ENCODE peak calls at places on chromosome 17, in seven cellular contexts. C is psoas muscle, G is Calu3, V is fibroblast of pulmonary artery, Y is PC-3, F is transverse colon, H is NB4. T is an unnamed sample.

GRCh38 chr17:17505610-17506171 is 9.5 kb upstream of the RASD1 start:
- DNase-seq in F (no peak), Y (no peak), C (peak), H (no peak), G (no peak), V (no peak), T (no peak)

GRCh38 chr17:7572588-7573323 is 6.7 kb upstream of the CD68 start:
- DNase-seq in Y (peak), G (peak), C (peak), H (peak), F (peak), V (peak), T (peak)

GRCh38 chr17:59848778-59849177 is 44.0 kb downstream of the TUBD1 start:
- DNase-seq in V (peak), C (peak), F (peak), Y (peak), G (peak), H (peak), T (peak)

GRCh38 chr17:82693168-82693867 is 5.2 kb downstream of the RAB40B start:
- DNase-seq in V (no peak), C (peak), Y (no peak), F (no peak), H (no peak), G (no peak), T (no peak)

GRCh38 chr17:42342242-42343008 is 45.8 kb downstream of the STAT3 start:
- DNase-seq in Y (no peak), H (peak), F (no peak), G (no peak), V (no peak), C (no peak), T (no peak)

GRCh38 chr17:8680402-8680801 is 49.9 kb upstream of the MYH10 start:
- DNase-seq in G (no peak), V (no peak), Y (no peak), F (no peak), H (no peak), C (no peak), T (no peak)

GRCh38 chr17:82587234-82588086 is 60.8 kb downstream of the WDR45B start:
- DNase-seq in V (no peak), F (no peak), H (peak), Y (no peak), G (no peak), C (no peak), T (no peak)

GRCh38 chr17:29563816-29564215 is 3.0 kb downstream of the ABHD15 start:
- DNase-seq in Y (no peak), G (no peak), C (no peak), H (no peak), V (no peak), F (no peak), T (no peak)

GRCh38 chr17:41406205-41406604 is 8.8 kb upstream of the KRT31 start:
- DNase-seq in H (no peak), V (no peak), G (peak), F (no peak), C (no peak), Y (peak), T (no peak)

GRCh38 chr17:81898885-81899284 is 3.2 kb upstream of the NPB start:
- DNase-seq in V (no peak), Y (no peak), H (no peak), F (no peak), C (no peak), G (no peak), T (no peak)

GRCh38 chr17:76419576-76420245 is 33.2 kb downstream of the UBE2O start:
- DNase-seq in V (no peak), G (no peak), F (no peak), H (no peak), C (no peak), Y (no peak), T (no peak)

GRCh38 chr17:19331553-19332245 is 30.8 kb downstream of the B9D1 start:
- DNase-seq in H (no peak), F (no peak), G (no peak), C (no peak), Y (no peak), V (no peak), T (no peak)

GRCh38 chr17:82299452-82299851 is 18.0 kb downstream of the CD7 start:
- DNase-seq in V (no peak), H (no peak), F (no peak), Y (no peak), G (no peak), C (no peak), T (no peak)

GRCh38 chr17:76382803-76383644 is 1.4 kb upstream of the SPHK1 start:
- DNase-seq in Y (peak), G (peak), H (peak), F (peak), C (no peak), V (peak), T (peak)

GRCh38 chr17:31524926-31525800 is 133.7 kb downstream of the RAB11FIP4 start:
- DNase-seq in G (peak), Y (peak), V (peak), C (peak), H (peak), F (peak), T (peak)

GRCh38 chr17:31527606-31528005 is 136.1 kb downstream of the RAB11FIP4 start:
- DNase-seq in V (peak), Y (no peak), G (no peak), F (no peak), H (no peak), C (no peak), T (no peak)

GRCh38 chr17:31528291-31528874 is 136.9 kb downstream of the RAB11FIP4 start:
- DNase-seq in V (no peak), Y (no peak), F (no peak), C (no peak), G (no peak), H (no peak), T (no peak)

GRCh38 chr17:31523862-31524730 is 132.6 kb downstream of the RAB11FIP4 start:
- DNase-seq in C (no peak), Y (no peak), H (no peak), G (no peak), V (no peak), F (no peak), T (no peak)

GRCh38 chr17:31525801-31526549 is 134.5 kb downstream of the RAB11FIP4 start:
- DNase-seq in V (no peak), Y (peak), G (peak), F (no peak), H (no peak), C (no peak), T (no peak)
- TF ChIP-seq CTCF in V (peak), Y (peak), G (no peak), F (no peak), H (no peak), C (no peak), T (no peak)

DNA sequence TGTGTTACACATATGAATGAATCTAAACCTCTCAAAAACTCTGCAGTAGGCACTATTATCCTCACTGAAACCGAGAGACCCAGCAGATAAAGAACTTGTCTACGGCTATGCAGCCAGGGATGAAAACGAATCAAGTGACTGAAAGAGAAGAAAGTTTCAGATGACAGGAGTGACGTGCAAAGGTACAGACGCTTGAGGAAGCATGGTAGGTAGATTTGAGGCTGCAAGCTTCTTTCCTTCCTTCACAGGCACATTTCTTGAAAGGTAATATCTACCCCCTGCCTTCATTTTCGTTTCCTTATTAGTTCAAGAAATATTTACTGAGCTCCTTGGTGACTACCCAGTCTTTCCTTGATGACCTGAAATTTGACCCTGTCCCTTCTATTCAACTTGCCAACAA is 211.5 kb upstream of the AXIN2 start:
- DNase-seq in F (no peak), V (no peak), H (no peak), Y (no peak), G (no peak), C (no peak), T (no peak)
- TF ChIP-seq CTCF in F (no peak), V (no peak), H (no peak), Y (no peak), G (no peak), C (no peak), T (no peak)

GRCh38 chr17:3551189-3551588 is 6.4 kb downstream of the TRPV3 start:
- DNase-seq in F (peak), C (no peak), G (no peak), Y (no peak), V (no peak), H (no peak), T (no peak)
- TF ChIP-seq CTCF in F (peak), C (no peak), G (no peak), Y (no peak), V (peak), H (peak), T (no peak)

DNA sequence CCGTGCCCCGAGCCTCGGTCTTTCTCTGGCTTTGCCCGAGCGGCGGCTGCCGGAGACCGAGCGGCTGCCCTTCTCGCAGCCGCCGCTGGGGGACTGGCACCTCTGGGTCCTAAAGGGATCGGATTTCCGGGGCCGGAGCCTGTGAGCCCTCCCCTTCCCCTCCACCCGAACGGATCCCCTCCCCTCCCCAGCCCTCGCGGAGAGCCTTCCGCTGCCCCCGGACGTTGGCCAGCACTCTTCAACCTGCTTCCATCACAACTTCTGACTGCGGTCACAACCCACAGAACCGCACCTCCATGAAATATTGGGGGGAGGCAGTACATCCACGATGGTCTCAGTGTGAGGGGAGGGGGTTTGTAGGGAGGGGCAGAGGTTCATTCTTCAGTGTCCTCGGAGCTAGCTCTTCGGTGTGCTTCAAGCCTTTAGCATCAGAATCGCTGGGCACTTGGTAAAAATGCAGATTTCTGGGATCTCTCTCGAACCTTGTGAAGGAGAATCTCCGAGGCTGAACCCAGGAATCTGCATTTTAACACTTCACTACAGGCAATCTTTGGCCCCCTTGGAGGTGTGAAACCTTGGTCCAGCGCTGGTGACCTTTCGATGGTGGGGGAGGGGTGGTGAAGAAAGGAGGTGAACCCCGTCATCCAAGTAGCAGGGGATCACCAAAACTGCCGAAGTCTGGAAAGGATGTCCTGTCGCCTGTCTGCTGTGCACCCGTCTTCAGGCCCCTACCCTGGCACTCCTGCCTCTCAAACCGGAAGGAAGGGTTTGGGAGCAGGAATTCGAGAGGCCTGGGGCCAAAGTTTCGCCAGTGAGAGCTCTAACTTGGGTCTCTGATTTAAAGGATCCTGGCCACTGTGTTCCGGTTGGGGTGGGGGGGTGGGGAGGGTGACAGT is 812 bp upstream of the PPP1R9B start:
- DNase-seq in G (peak), F (peak), C (peak), H (peak), V (peak), Y (peak), T (peak)
- TF ChIP-seq CTCF in G (peak), F (peak), C (peak), H (peak), V (peak), Y (peak), T (peak)

GRCh38 chr17:48603959-48604769 is 622 bp downstream of the HOXB6 start:
- DNase-seq in C (no peak), Y (peak), H (no peak), V (no peak), G (peak), F (peak), T (no peak)
- TF ChIP-seq CTCF in C (no peak), Y (no peak), H (no peak), V (no peak), G (no peak), F (no peak), T (no peak)

GRCh38 chr17:13346996-13347762 is 254.6 kb downstream of the HS3ST3A1 start:
- DNase-seq in C (no peak), V (peak), F (no peak), Y (peak), H (peak), G (no peak), T (no peak)

GRCh38 chr17:13351046-13351445 is 250.7 kb downstream of the HS3ST3A1 start:
- DNase-seq in G (no peak), F (no peak), V (no peak), H (no peak), C (no peak), Y (peak), T (no peak)

GRCh38 chr17:13350466-13350865 is 251.3 kb downstream of the HS3ST3A1 start:
- DNase-seq in G (no peak), Y (no peak), H (no peak), C (no peak), V (no peak), F (no peak), T (no peak)

GRCh38 chr17:13346592-13346991 is 255.1 kb downstream of the HS3ST3A1 start:
- DNase-seq in C (no peak), H (no peak), G (no peak), Y (no peak), V (no peak), F (no peak), T (no peak)

GRCh38 chr17:13346081-13346533 is 255.6 kb downstream of the HS3ST3A1 start:
- DNase-seq in F (no peak), G (no peak), C (no peak), Y (peak), H (peak), V (peak), T (no peak)
- TF ChIP-seq CTCF in F (no peak), G (no peak), C (no peak), Y (no peak), H (no peak), V (peak), T (no peak)

GRCh38 chr17:44642861-44643260 is 13.4 kb upstream of the MEIOC start:
- DNase-seq in C (no peak), G (no peak), Y (no peak), F (no peak), H (no peak), V (no peak), T (no peak)
- TF ChIP-seq CTCF in C (no peak), G (no peak), Y (no peak), F (no peak), H (no peak), V (no peak), T (no peak)

GRCh38 chr17:63621684-63622570 is at the start of gene MAP3K3:
- DNase-seq in G (peak), C (peak), H (peak), Y (peak), F (peak), V (peak), T (peak)
- TF ChIP-seq CTCF in G (no peak), C (peak), H (no peak), Y (no peak), F (no peak), V (no peak), T (no peak)

T was measured in body of pancreas.